ENCODE peak calls at places on chromosomes 3 and 15, in ten cellular contexts. One of them, this sample, is unnamed.

GRCh38 chr15:51380999-51381806 is 39.7 kb downstream of the GLDN start:
- DNase-seq in stimulated activated CD8-positive, alpha-beta memory T cell treated with anti-CD3 and anti-CD28 coated beads, Interleukin-4, amount 100 ng/mL, for 4 hours: no peak
- DNase-seq in iPS-NIHi11: peak; percentile 82
- DNase-seq in mucosa of descending colon: no peak
- DNase-seq in stimulated activated CD4-positive, alpha-beta T cell treated with anti-CD3 and anti-CD28 coated beads, Interleukin-4, amount 100 ng/mL, for 48 hours: no peak
- DNase-seq in activated CD4-positive, CD25-positive, alpha-beta regulatory T cell: no peak
- DNase-seq in HEK293T: peak; percentile 63
- DNase-seq in NCI-H345: peak; percentile 34
- DNase-seq in endothelial cell: peak; percentile 62
- DNase-seq in activated T-helper 9 cell treated with anti-CD3 and anti-CD28 coated beads, Interleukin-2, amount 50 U/mL, for 16 hours: no peak
- DNase-seq in this sample: peak; percentile 29

GRCh38 chr15:87672309-87672897 is 584.1 kb downstream of the NTRK3 start:
- DNase-seq in stimulated activated CD8-positive, alpha-beta memory T cell treated with anti-CD3 and anti-CD28 coated beads, Interleukin-4, amount 100 ng/mL, for 4 hours: no peak
- DNase-seq in iPS-NIHi11: peak; percentile 39
- DNase-seq in mucosa of descending colon: no peak
- DNase-seq in stimulated activated CD4-positive, alpha-beta T cell treated with anti-CD3 and anti-CD28 coated beads, Interleukin-4, amount 100 ng/mL, for 48 hours: no peak
- DNase-seq in activated CD4-positive, CD25-positive, alpha-beta regulatory T cell: no peak
- DNase-seq in HEK293T: peak; percentile 29
- DNase-seq in NCI-H345: peak; percentile 5
- DNase-seq in endothelial cell: peak; percentile 66
- DNase-seq in activated T-helper 9 cell treated with anti-CD3 and anti-CD28 coated beads, Interleukin-2, amount 50 U/mL, for 16 hours: no peak
- DNase-seq in this sample: no peak

GRCh38 chr3:130932979-130933378 is 39.1 kb downstream of the ATP2C1 start:
- DNase-seq in stimulated activated CD8-positive, alpha-beta memory T cell treated with anti-CD3 and anti-CD28 coated beads, Interleukin-4, amount 100 ng/mL, for 4 hours: no peak
- DNase-seq in iPS-NIHi11: no peak
- DNase-seq in mucosa of descending colon: no peak
- DNase-seq in stimulated activated CD4-positive, alpha-beta T cell treated with anti-CD3 and anti-CD28 coated beads, Interleukin-4, amount 100 ng/mL, for 48 hours: no peak
- DNase-seq in activated CD4-positive, CD25-positive, alpha-beta regulatory T cell: no peak
- DNase-seq in HEK293T: no peak
- DNase-seq in NCI-H345: no peak
- DNase-seq in endothelial cell: no peak
- DNase-seq in activated T-helper 9 cell treated with anti-CD3 and anti-CD28 coated beads, Interleukin-2, amount 50 U/mL, for 16 hours: no peak
- DNase-seq in this sample: no peak

GRCh38 chr3:40137586-40138295 is 171.8 kb upstream of the EIF1B start:
- DNase-seq in stimulated activated CD8-positive, alpha-beta memory T cell treated with anti-CD3 and anti-CD28 coated beads, Interleukin-4, amount 100 ng/mL, for 4 hours: no peak
- DNase-seq in iPS-NIHi11: no peak
- DNase-seq in mucosa of descending colon: no peak
- DNase-seq in stimulated activated CD4-positive, alpha-beta T cell treated with anti-CD3 and anti-CD28 coated beads, Interleukin-4, amount 100 ng/mL, for 48 hours: no peak
- DNase-seq in activated CD4-positive, CD25-positive, alpha-beta regulatory T cell: no peak
- DNase-seq in HEK293T: no peak
- DNase-seq in NCI-H345: peak; percentile 52
- DNase-seq in endothelial cell: no peak
- DNase-seq in activated T-helper 9 cell treated with anti-CD3 and anti-CD28 coated beads, Interleukin-2, amount 50 U/mL, for 16 hours: no peak
- DNase-seq in this sample: no peak

GRCh38 chr15:61796056-61796455 is 264.2 kb downstream of the VPS13C start:
- DNase-seq in stimulated activated CD8-positive, alpha-beta memory T cell treated with anti-CD3 and anti-CD28 coated beads, Interleukin-4, amount 100 ng/mL, for 4 hours: no peak
- DNase-seq in iPS-NIHi11: no peak
- DNase-seq in mucosa of descending colon: no peak
- DNase-seq in stimulated activated CD4-positive, alpha-beta T cell treated with anti-CD3 and anti-CD28 coated beads, Interleukin-4, amount 100 ng/mL, for 48 hours: no peak
- DNase-seq in activated CD4-positive, CD25-positive, alpha-beta regulatory T cell: no peak
- DNase-seq in HEK293T: no peak
- DNase-seq in NCI-H345: no peak
- DNase-seq in endothelial cell: no peak
- DNase-seq in activated T-helper 9 cell treated with anti-CD3 and anti-CD28 coated beads, Interleukin-2, amount 50 U/mL, for 16 hours: no peak
- DNase-seq in this sample: no peak

GRCh38 chr3:120693439-120694172 is 11.6 kb upstream of the HGD start:
- DNase-seq in stimulated activated CD8-positive, alpha-beta memory T cell treated with anti-CD3 and anti-CD28 coated beads, Interleukin-4, amount 100 ng/mL, for 4 hours: no peak
- DNase-seq in iPS-NIHi11: no peak
- DNase-seq in mucosa of descending colon: no peak
- DNase-seq in stimulated activated CD4-positive, alpha-beta T cell treated with anti-CD3 and anti-CD28 coated beads, Interleukin-4, amount 100 ng/mL, for 48 hours: no peak
- DNase-seq in activated CD4-positive, CD25-positive, alpha-beta regulatory T cell: no peak
- DNase-seq in HEK293T: no peak
- DNase-seq in NCI-H345: no peak
- DNase-seq in endothelial cell: no peak
- DNase-seq in activated T-helper 9 cell treated with anti-CD3 and anti-CD28 coated beads, Interleukin-2, amount 50 U/mL, for 16 hours: no peak
- DNase-seq in this sample: no peak

GRCh38 chr3:103067963-103068362 is 633.1 kb downstream of the ZPLD1 start:
- DNase-seq in stimulated activated CD8-positive, alpha-beta memory T cell treated with anti-CD3 and anti-CD28 coated beads, Interleukin-4, amount 100 ng/mL, for 4 hours: no peak
- DNase-seq in iPS-NIHi11: no peak
- DNase-seq in mucosa of descending colon: no peak
- DNase-seq in stimulated activated CD4-positive, alpha-beta T cell treated with anti-CD3 and anti-CD28 coated beads, Interleukin-4, amount 100 ng/mL, for 48 hours: no peak
- DNase-seq in activated CD4-positive, CD25-positive, alpha-beta regulatory T cell: no peak
- DNase-seq in HEK293T: no peak
- DNase-seq in NCI-H345: no peak
- DNase-seq in endothelial cell: no peak
- DNase-seq in activated T-helper 9 cell treated with anti-CD3 and anti-CD28 coated beads, Interleukin-2, amount 50 U/mL, for 16 hours: no peak
- DNase-seq in this sample: no peak

GRCh38 chr3:62445267-62445666 is 71.9 kb upstream of the FEZF2 start:
- DNase-seq in stimulated activated CD8-positive, alpha-beta memory T cell treated with anti-CD3 and anti-CD28 coated beads, Interleukin-4, amount 100 ng/mL, for 4 hours: no peak
- DNase-seq in iPS-NIHi11: no peak
- DNase-seq in mucosa of descending colon: no peak
- DNase-seq in stimulated activated CD4-positive, alpha-beta T cell treated with anti-CD3 and anti-CD28 coated beads, Interleukin-4, amount 100 ng/mL, for 48 hours: no peak
- DNase-seq in activated CD4-positive, CD25-positive, alpha-beta regulatory T cell: no peak
- DNase-seq in HEK293T: no peak
- DNase-seq in NCI-H345: no peak
- DNase-seq in endothelial cell: no peak
- DNase-seq in activated T-helper 9 cell treated with anti-CD3 and anti-CD28 coated beads, Interleukin-2, amount 50 U/mL, for 16 hours: no peak
- DNase-seq in this sample: peak; percentile 33

GRCh38 chr3:41364736-41365135 is 165.4 kb downstream of the CTNNB1 start:
- DNase-seq in stimulated activated CD8-positive, alpha-beta memory T cell treated with anti-CD3 and anti-CD28 coated beads, Interleukin-4, amount 100 ng/mL, for 4 hours: no peak
- DNase-seq in iPS-NIHi11: no peak
- DNase-seq in mucosa of descending colon: no peak
- DNase-seq in stimulated activated CD4-positive, alpha-beta T cell treated with anti-CD3 and anti-CD28 coated beads, Interleukin-4, amount 100 ng/mL, for 48 hours: no peak
- DNase-seq in activated CD4-positive, CD25-positive, alpha-beta regulatory T cell: no peak
- DNase-seq in HEK293T: no peak
- DNase-seq in NCI-H345: no peak
- DNase-seq in endothelial cell: no peak
- DNase-seq in activated T-helper 9 cell treated with anti-CD3 and anti-CD28 coated beads, Interleukin-2, amount 50 U/mL, for 16 hours: no peak
- DNase-seq in this sample: no peak

GRCh38 chr3:50122071-50122470 is 33.1 kb upstream of the SEMA3F start:
- DNase-seq in stimulated activated CD8-positive, alpha-beta memory T cell treated with anti-CD3 and anti-CD28 coated beads, Interleukin-4, amount 100 ng/mL, for 4 hours: no peak
- DNase-seq in iPS-NIHi11: no peak
- DNase-seq in mucosa of descending colon: no peak
- DNase-seq in stimulated activated CD4-positive, alpha-beta T cell treated with anti-CD3 and anti-CD28 coated beads, Interleukin-4, amount 100 ng/mL, for 48 hours: no peak
- DNase-seq in activated CD4-positive, CD25-positive, alpha-beta regulatory T cell: no peak
- DNase-seq in HEK293T: no peak
- DNase-seq in NCI-H345: no peak
- DNase-seq in endothelial cell: no peak
- DNase-seq in activated T-helper 9 cell treated with anti-CD3 and anti-CD28 coated beads, Interleukin-2, amount 50 U/mL, for 16 hours: no peak
- DNase-seq in this sample: no peak

GRCh38 chr3:129103296-129103695 is 18.3 kb downstream of the RAB43 start:
- DNase-seq in stimulated activated CD8-positive, alpha-beta memory T cell treated with anti-CD3 and anti-CD28 coated beads, Interleukin-4, amount 100 ng/mL, for 4 hours: no peak
- DNase-seq in iPS-NIHi11: no peak
- DNase-seq in mucosa of descending colon: no peak
- DNase-seq in stimulated activated CD4-positive, alpha-beta T cell treated with anti-CD3 and anti-CD28 coated beads, Interleukin-4, amount 100 ng/mL, for 48 hours: no peak
- DNase-seq in activated CD4-positive, CD25-positive, alpha-beta regulatory T cell: no peak
- DNase-seq in HEK293T: no peak
- DNase-seq in NCI-H345: no peak
- DNase-seq in endothelial cell: no peak
- DNase-seq in activated T-helper 9 cell treated with anti-CD3 and anti-CD28 coated beads, Interleukin-2, amount 50 U/mL, for 16 hours: no peak
- DNase-seq in this sample: no peak

GRCh38 chr15:56931674-56932507 is 13.4 kb downstream of the TCF12 start:
- DNase-seq in stimulated activated CD8-positive, alpha-beta memory T cell treated with anti-CD3 and anti-CD28 coated beads, Interleukin-4, amount 100 ng/mL, for 4 hours: no peak
- DNase-seq in iPS-NIHi11: no peak
- DNase-seq in mucosa of descending colon: no peak
- DNase-seq in stimulated activated CD4-positive, alpha-beta T cell treated with anti-CD3 and anti-CD28 coated beads, Interleukin-4, amount 100 ng/mL, for 48 hours: no peak
- DNase-seq in activated CD4-positive, CD25-positive, alpha-beta regulatory T cell: no peak
- DNase-seq in HEK293T: no peak
- DNase-seq in NCI-H345: no peak
- DNase-seq in endothelial cell: no peak
- DNase-seq in activated T-helper 9 cell treated with anti-CD3 and anti-CD28 coated beads, Interleukin-2, amount 50 U/mL, for 16 hours: no peak
- DNase-seq in this sample: peak; percentile 45

GRCh38 chr15:85692873-85693272 is 101.9 kb downstream of the KLHL25 start:
- DNase-seq in stimulated activated CD8-positive, alpha-beta memory T cell treated with anti-CD3 and anti-CD28 coated beads, Interleukin-4, amount 100 ng/mL, for 4 hours: peak; percentile 32
- DNase-seq in iPS-NIHi11: no peak
- DNase-seq in mucosa of descending colon: no peak
- DNase-seq in stimulated activated CD4-positive, alpha-beta T cell treated with anti-CD3 and anti-CD28 coated beads, Interleukin-4, amount 100 ng/mL, for 48 hours: no peak
- DNase-seq in activated CD4-positive, CD25-positive, alpha-beta regulatory T cell: no peak
- DNase-seq in HEK293T: no peak
- DNase-seq in NCI-H345: no peak
- DNase-seq in endothelial cell: no peak
- DNase-seq in activated T-helper 9 cell treated with anti-CD3 and anti-CD28 coated beads, Interleukin-2, amount 50 U/mL, for 16 hours: no peak
- DNase-seq in this sample: no peak

GRCh38 chr3:66719796-66720195 is 219.0 kb upstream of the LRIG1 start:
- DNase-seq in stimulated activated CD8-positive, alpha-beta memory T cell treated with anti-CD3 and anti-CD28 coated beads, Interleukin-4, amount 100 ng/mL, for 4 hours: no peak
- DNase-seq in iPS-NIHi11: no peak
- DNase-seq in mucosa of descending colon: no peak
- DNase-seq in stimulated activated CD4-positive, alpha-beta T cell treated with anti-CD3 and anti-CD28 coated beads, Interleukin-4, amount 100 ng/mL, for 48 hours: no peak
- DNase-seq in activated CD4-positive, CD25-positive, alpha-beta regulatory T cell: no peak
- DNase-seq in HEK293T: no peak
- DNase-seq in NCI-H345: no peak
- DNase-seq in endothelial cell: no peak
- DNase-seq in activated T-helper 9 cell treated with anti-CD3 and anti-CD28 coated beads, Interleukin-2, amount 50 U/mL, for 16 hours: no peak
- DNase-seq in this sample: no peak

GRCh38 chr15:96610757-96611156 is 280.3 kb downstream of the NR2F2 start:
- DNase-seq in stimulated activated CD8-positive, alpha-beta memory T cell treated with anti-CD3 and anti-CD28 coated beads, Interleukin-4, amount 100 ng/mL, for 4 hours: no peak
- DNase-seq in iPS-NIHi11: no peak
- DNase-seq in mucosa of descending colon: no peak
- DNase-seq in stimulated activated CD4-positive, alpha-beta T cell treated with anti-CD3 and anti-CD28 coated beads, Interleukin-4, amount 100 ng/mL, for 48 hours: no peak
- DNase-seq in activated CD4-positive, CD25-positive, alpha-beta regulatory T cell: no peak
- DNase-seq in HEK293T: no peak
- DNase-seq in NCI-H345: no peak
- DNase-seq in endothelial cell: no peak
- DNase-seq in activated T-helper 9 cell treated with anti-CD3 and anti-CD28 coated beads, Interleukin-2, amount 50 U/mL, for 16 hours: no peak
- DNase-seq in this sample: no peak

GRCh38 chr15:81152339-81152738 is 18.3 kb downstream of the CFAP161 start:
- DNase-seq in stimulated activated CD8-positive, alpha-beta memory T cell treated with anti-CD3 and anti-CD28 coated beads, Interleukin-4, amount 100 ng/mL, for 4 hours: no peak
- DNase-seq in iPS-NIHi11: no peak
- DNase-seq in mucosa of descending colon: no peak
- DNase-seq in stimulated activated CD4-positive, alpha-beta T cell treated with anti-CD3 and anti-CD28 coated beads, Interleukin-4, amount 100 ng/mL, for 48 hours: no peak
- DNase-seq in activated CD4-positive, CD25-positive, alpha-beta regulatory T cell: no peak
- DNase-seq in HEK293T: no peak
- DNase-seq in NCI-H345: no peak
- DNase-seq in endothelial cell: no peak
- DNase-seq in activated T-helper 9 cell treated with anti-CD3 and anti-CD28 coated beads, Interleukin-2, amount 50 U/mL, for 16 hours: no peak
- DNase-seq in this sample: no peak

GRCh38 chr3:32630266-32630665 is 54.7 kb upstream of the CNOT10 start:
- DNase-seq in stimulated activated CD8-positive, alpha-beta memory T cell treated with anti-CD3 and anti-CD28 coated beads, Interleukin-4, amount 100 ng/mL, for 4 hours: no peak
- DNase-seq in iPS-NIHi11: no peak
- DNase-seq in mucosa of descending colon: no peak
- DNase-seq in stimulated activated CD4-positive, alpha-beta T cell treated with anti-CD3 and anti-CD28 coated beads, Interleukin-4, amount 100 ng/mL, for 48 hours: no peak
- DNase-seq in activated CD4-positive, CD25-positive, alpha-beta regulatory T cell: no peak
- DNase-seq in HEK293T: no peak
- DNase-seq in NCI-H345: no peak
- DNase-seq in endothelial cell: no peak
- DNase-seq in activated T-helper 9 cell treated with anti-CD3 and anti-CD28 coated beads, Interleukin-2, amount 50 U/mL, for 16 hours: no peak
- DNase-seq in this sample: no peak

GRCh38 chr3:126156468-126156867 is 23.9 kb downstream of the ALDH1L1 start:
- DNase-seq in stimulated activated CD8-positive, alpha-beta memory T cell treated with anti-CD3 and anti-CD28 coated beads, Interleukin-4, amount 100 ng/mL, for 4 hours: no peak
- DNase-seq in iPS-NIHi11: peak; percentile 56
- DNase-seq in mucosa of descending colon: no peak
- DNase-seq in stimulated activated CD4-positive, alpha-beta T cell treated with anti-CD3 and anti-CD28 coated beads, Interleukin-4, amount 100 ng/mL, for 48 hours: no peak
- DNase-seq in activated CD4-positive, CD25-positive, alpha-beta regulatory T cell: no peak
- DNase-seq in HEK293T: peak; percentile 8
- DNase-seq in NCI-H345: no peak
- DNase-seq in endothelial cell: no peak
- DNase-seq in activated T-helper 9 cell treated with anti-CD3 and anti-CD28 coated beads, Interleukin-2, amount 50 U/mL, for 16 hours: no peak
- DNase-seq in this sample: no peak

GRCh38 chr15:57218826-57219576 is 157.3 kb upstream of the CGNL1 start:
- DNase-seq in stimulated activated CD8-positive, alpha-beta memory T cell treated with anti-CD3 and anti-CD28 coated beads, Interleukin-4, amount 100 ng/mL, for 4 hours: no peak
- DNase-seq in iPS-NIHi11: peak; percentile 38
- DNase-seq in mucosa of descending colon: no peak
- DNase-seq in stimulated activated CD4-positive, alpha-beta T cell treated with anti-CD3 and anti-CD28 coated beads, Interleukin-4, amount 100 ng/mL, for 48 hours: no peak
- DNase-seq in activated CD4-positive, CD25-positive, alpha-beta regulatory T cell: no peak
- DNase-seq in HEK293T: no peak
- DNase-seq in NCI-H345: peak; percentile 88
- DNase-seq in endothelial cell: no peak
- DNase-seq in activated T-helper 9 cell treated with anti-CD3 and anti-CD28 coated beads, Interleukin-2, amount 50 U/mL, for 16 hours: no peak
- DNase-seq in this sample: no peak

GRCh38 chr3:72418149-72418686 is 430.0 kb downstream of the SHQ1 start:
- DNase-seq in stimulated activated CD8-positive, alpha-beta memory T cell treated with anti-CD3 and anti-CD28 coated beads, Interleukin-4, amount 100 ng/mL, for 4 hours: no peak
- DNase-seq in iPS-NIHi11: no peak
- DNase-seq in mucosa of descending colon: no peak
- DNase-seq in stimulated activated CD4-positive, alpha-beta T cell treated with anti-CD3 and anti-CD28 coated beads, Interleukin-4, amount 100 ng/mL, for 48 hours: no peak
- DNase-seq in activated CD4-positive, CD25-positive, alpha-beta regulatory T cell: no peak
- DNase-seq in HEK293T: no peak
- DNase-seq in NCI-H345: no peak
- DNase-seq in endothelial cell: no peak
- DNase-seq in activated T-helper 9 cell treated with anti-CD3 and anti-CD28 coated beads, Interleukin-2, amount 50 U/mL, for 16 hours: no peak
- DNase-seq in this sample: no peak